ENCODE peak calls at places on chromosomes 5 and 9, in nine cellular contexts. J is A549, E is brain microvascular endothelial cell, A is PC-9, L is ascending aorta, N is tibial artery, X is fibroblast of lung, C is HCT116, B is thoracic aorta. G is an unnamed sample.

GRCh38 chr5:173726848-173727557 is 110.6 kb upstream of the BOD1 start:
- DNase-seq in J (no peak), E (peak), A (no peak), L (no peak), N (no peak), X (peak), C (no peak), B (no peak), G (no peak)

GRCh38 chr9:83336696-83337095 is 201.5 kb downstream of the FRMD3 start:
- DNase-seq in J (no peak), E (no peak), A (peak), L (no peak), N (no peak), X (no peak), C (no peak), B (no peak), G (no peak)

GRCh38 chr5:108654042-108654441 is 93.7 kb upstream of the FER start:
- DNase-seq in J (no peak), E (no peak), A (no peak), L (no peak), N (no peak), X (peak), C (no peak), B (no peak), G (no peak)

GRCh38 chr5:141412853-141413539 is at the start of gene PCDHGA10:
- DNase-seq in J (no peak), E (peak), A (peak), L (no peak), N (peak), X (peak), C (peak), B (no peak), G (no peak)

GRCh38 chr5:180469586-180469865 is 24.7 kb upstream of the CNOT6 start:
- DNase-seq in J (no peak), E (no peak), A (no peak), L (peak), N (no peak), X (no peak), C (no peak), B (no peak), G (no peak)

GRCh38 chr9:126475933-126476555 is 137.7 kb upstream of the LMX1B start:
- DNase-seq in J (no peak), E (no peak), A (no peak), L (no peak), N (no peak), X (no peak), C (no peak), B (no peak), G (no peak)

GRCh38 chr5:160366230-160366629 is 4.2 kb downstream of the C1QTNF2 start:
- DNase-seq in J (no peak), E (no peak), A (no peak), L (no peak), N (no peak), X (no peak), C (no peak), B (no peak), G (no peak)

GRCh38 chr9:93491593-93492232 is 38.3 kb upstream of the FAM120AOS start:
- DNase-seq in J (no peak), E (no peak), A (no peak), L (no peak), N (no peak), X (peak), C (no peak), B (no peak), G (no peak)

GRCh38 chr5:176632777-176633176 is 2.3 kb downstream of the EIF4E1B start:
- DNase-seq in J (no peak), E (no peak), A (no peak), L (no peak), N (no peak), X (no peak), C (no peak), B (no peak), G (no peak)

GRCh38 chr9:38681747-38682227 is 38.1 kb downstream of the FAM240B start:
- DNase-seq in J (no peak), E (peak), A (no peak), L (no peak), N (no peak), X (peak), C (no peak), B (no peak), G (peak)

GRCh38 chr9:17623965-17624364 is 45.1 kb downstream of the SH3GL2 start:
- DNase-seq in J (no peak), E (no peak), A (no peak), L (no peak), N (no peak), X (no peak), C (no peak), B (no peak), G (no peak)

GRCh38 chr9:79858509-79858908 is 286.7 kb downstream of the TLE4 start:
- DNase-seq in J (peak), E (peak), A (no peak), L (no peak), N (no peak), X (peak), C (no peak), B (no peak), G (peak)

GRCh38 chr5:23235246-23235645 is 272.2 kb upstream of the PRDM9 start:
- DNase-seq in J (no peak), E (no peak), A (no peak), L (no peak), N (no peak), X (no peak), C (no peak), B (no peak), G (no peak)

GRCh38 chr5:132787076-132787475 is 10.0 kb upstream of the SEPTIN8 start:
- DNase-seq in J (no peak), E (peak), A (no peak), L (no peak), N (no peak), X (peak), C (no peak), B (no peak), G (no peak)

GRCh38 chr5:178430187-178431062 is 159.8 kb downstream of the COL23A1 start:
- DNase-seq in J (no peak), E (no peak), A (no peak), L (no peak), N (no peak), X (no peak), C (no peak), B (no peak), G (no peak)

GRCh38 chr5:67010684-67011409 is 185.8 kb downstream of the CD180 start:
- DNase-seq in J (no peak), E (peak), A (peak), L (no peak), N (no peak), X (peak), C (no peak), B (peak), G (no peak)

GRCh38 chr5:454936-455335 is 12.0 kb downstream of the EXOC3 start:
- DNase-seq in J (no peak), E (no peak), A (no peak), L (peak), N (peak), X (no peak), C (no peak), B (no peak), G (no peak)

GRCh38 chr5:95957804-95958203 is 3.8 kb downstream of the ELL2 start:
- DNase-seq in J (no peak), E (no peak), A (no peak), L (no peak), N (no peak), X (no peak), C (no peak), B (no peak), G (no peak)

GRCh38 chr5:9720361-9720760 is 90.2 kb upstream of the TAS2R1 start:
- DNase-seq in J (no peak), E (no peak), A (no peak), L (no peak), N (no peak), X (no peak), C (no peak), B (no peak), G (no peak)

GRCh38 chr5:81878333-81878732 is 93.5 kb upstream of the ATG10 start:
- DNase-seq in J (no peak), E (no peak), A (no peak), L (no peak), N (no peak), X (no peak), C (no peak), B (no peak), G (peak)

GRCh38 chr5:54746346-54746745 is 228.8 kb downstream of the SNX18 start:
- DNase-seq in J (no peak), E (no peak), A (no peak), L (no peak), N (no peak), X (no peak), C (no peak), B (no peak), G (no peak)

GRCh38 chr5:82526540-82526939 is 248.4 kb upstream of the RPS23 start:
- DNase-seq in J (no peak), E (no peak), A (no peak), L (no peak), N (no peak), X (no peak), C (no peak), B (no peak), G (no peak)

GRCh38 chr5:74120585-74120984 is 494.6 kb downstream of the ARHGEF28 start:
- DNase-seq in J (no peak), E (no peak), A (no peak), L (no peak), N (no peak), X (no peak), C (no peak), B (no peak), G (no peak)

GRCh38 chr9:134325096-134325812 is 1.0 kb upstream of the RXRA start:
- DNase-seq in J (peak), E (no peak), A (peak), L (no peak), N (no peak), X (peak), C (no peak), B (no peak), G (no peak)

GRCh38 chr9:126372716-126373115 is 46.1 kb downstream of the MVB12B start:
- DNase-seq in J (no peak), E (no peak), A (no peak), L (no peak), N (no peak), X (no peak), C (no peak), B (no peak), G (no peak)

GRCh38 chr5:73448072-73448432 is 525 bp downstream of the FOXD1 start:
- DNase-seq in J (no peak), E (no peak), A (no peak), L (peak), N (no peak), X (no peak), C (no peak), B (no peak), G (no peak)

GRCh38 chr5:54936201-54936600 is 49.2 kb downstream of the ESM1 start:
- DNase-seq in J (no peak), E (no peak), A (no peak), L (no peak), N (no peak), X (no peak), C (no peak), B (no peak), G (no peak)

GRCh38 chr5:179509239-179509638 is 41.1 kb upstream of the RUFY1 start:
- DNase-seq in J (no peak), E (no peak), A (no peak), L (no peak), N (no peak), X (no peak), C (no peak), B (no peak), G (no peak)

GRCh38 chr5:171667341-171668096 is 118.1 kb upstream of the SMIM23 start:
- DNase-seq in J (no peak), E (peak), A (peak), L (peak), N (peak), X (peak), C (no peak), B (peak), G (no peak)

GRCh38 chr5:43320846-43321245 is 7.6 kb upstream of the HMGCS1 start:
- DNase-seq in J (no peak), E (no peak), A (no peak), L (no peak), N (no peak), X (no peak), C (no peak), B (no peak), G (no peak)

GRCh38 chr9:1869843-1870242 is 145.3 kb upstream of the SMARCA2 start:
- DNase-seq in J (peak), E (no peak), A (peak), L (no peak), N (no peak), X (no peak), C (peak), B (no peak), G (no peak)

GRCh38 chr5:56170557-56170956 is 62.6 kb downstream of the ANKRD55 start:
- DNase-seq in J (no peak), E (peak), A (no peak), L (peak), N (peak), X (peak), C (no peak), B (no peak), G (no peak)

GRCh38 chr9:79013715-79014610 is 557.8 kb upstream of the TLE4 start:
- DNase-seq in J (no peak), E (peak), A (no peak), L (no peak), N (no peak), X (no peak), C (no peak), B (no peak), G (no peak)

GRCh38 chr9:126221480-126221879 is 105.1 kb upstream of the MVB12B start:
- DNase-seq in J (no peak), E (no peak), A (no peak), L (no peak), N (no peak), X (no peak), C (no peak), B (no peak), G (no peak)

GRCh38 chr9:88106492-88106891 is 31.8 kb downstream of the SPATA31C2 start:
- DNase-seq in J (no peak), E (no peak), A (peak), L (no peak), N (no peak), X (peak), C (peak), B (no peak), G (no peak)

GRCh38 chr9:87670572-87671264 is 55.2 kb upstream of the CTSL start:
- DNase-seq in J (no peak), E (no peak), A (no peak), L (no peak), N (no peak), X (no peak), C (no peak), B (no peak), G (no peak)

DNA sequence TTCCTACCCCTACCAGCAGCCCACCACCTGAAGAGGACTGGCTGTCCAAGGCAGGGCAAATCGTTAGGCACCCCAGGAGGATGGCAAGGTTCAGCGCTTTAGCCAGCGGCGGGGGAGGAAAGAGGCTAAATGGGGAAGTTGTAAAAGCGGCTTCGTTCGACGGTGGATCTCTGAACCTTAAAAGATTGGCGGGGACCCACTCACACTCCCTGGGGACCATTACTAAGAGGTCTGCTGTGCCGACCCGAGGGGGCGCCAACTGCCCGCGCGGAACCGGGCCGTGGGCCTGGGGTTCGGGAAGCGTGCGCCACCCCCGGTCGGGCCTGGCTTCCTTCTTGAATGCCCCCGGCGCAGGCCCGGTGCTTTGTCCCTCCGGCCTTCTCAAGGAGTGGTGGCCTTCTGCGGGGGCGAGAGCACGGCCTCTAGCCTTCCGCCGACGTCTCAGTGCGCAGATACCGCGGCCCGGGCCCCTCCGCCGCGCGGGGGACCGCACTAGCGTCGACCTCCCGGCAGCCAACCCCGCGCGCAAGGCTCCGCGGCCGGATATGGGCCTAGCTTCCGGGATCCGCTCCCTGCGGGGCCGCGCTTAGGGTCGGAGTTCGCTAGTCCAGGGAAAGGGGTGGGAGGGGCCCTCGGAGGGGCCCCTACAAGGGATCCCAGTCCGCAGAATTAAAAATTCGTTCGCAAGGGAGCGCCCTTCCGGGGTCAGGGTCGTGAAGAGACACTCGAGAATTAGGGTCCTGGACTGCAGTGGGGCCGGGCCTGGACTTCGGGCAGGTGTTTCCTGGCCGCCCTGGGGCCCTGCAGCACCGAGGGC is 10.5 kb downstream of the NR2F1-AS1 start:
- DNase-seq in J (no peak), E (no peak), A (no peak), L (no peak), N (no peak), X (no peak), C (no peak), B (no peak), G (no peak)
- TF ChIP-seq CTCF in J (no peak), E (no peak), A (no peak), L (no peak), N (no peak), X (no peak), C (no peak), B (no peak), G (no peak)

GRCh38 chr9:131043646-131044045 is 34.7 kb downstream of the LAMC3 start:
- DNase-seq in J (no peak), E (no peak), A (no peak), L (no peak), N (no peak), X (no peak), C (no peak), B (no peak), G (no peak)

GRCh38 chr9:131046093-131046380 is 37.1 kb downstream of the LAMC3 start:
- DNase-seq in J (no peak), E (no peak), A (no peak), L (no peak), N (no peak), X (no peak), C (no peak), B (no peak), G (no peak)

GRCh38 chr9:131046581-131047202 is 37.7 kb downstream of the LAMC3 start:
- DNase-seq in J (peak), E (peak), A (peak), L (peak), N (peak), X (peak), C (peak), B (peak), G (no peak)

GRCh38 chr9:131043097-131043496 is 34.1 kb downstream of the LAMC3 start:
- DNase-seq in J (no peak), E (no peak), A (no peak), L (no peak), N (no peak), X (no peak), C (no peak), B (no peak), G (no peak)

GRCh38 chr9:131045300-131046092 is 36.5 kb downstream of the LAMC3 start:
- DNase-seq in J (peak), E (no peak), A (no peak), L (no peak), N (no peak), X (no peak), C (no peak), B (no peak), G (no peak)
- H3K4me3 ChIP-seq in J (no peak), E (no peak), A (no peak), L (no peak), N (no peak), X (no peak), C (peak), B (no peak), G (no peak)

GRCh38 chr9:37262410-37262809 is 142.0 kb downstream of the ZCCHC7 start:
- DNase-seq in J (no peak), E (peak), A (no peak), L (no peak), N (no peak), X (peak), C (no peak), B (no peak), G (no peak)
- TF ChIP-seq CTCF in J (peak), E (peak), A (no peak), L (no peak), N (no peak), X (peak), C (peak), B (no peak), G (peak)

DNA sequence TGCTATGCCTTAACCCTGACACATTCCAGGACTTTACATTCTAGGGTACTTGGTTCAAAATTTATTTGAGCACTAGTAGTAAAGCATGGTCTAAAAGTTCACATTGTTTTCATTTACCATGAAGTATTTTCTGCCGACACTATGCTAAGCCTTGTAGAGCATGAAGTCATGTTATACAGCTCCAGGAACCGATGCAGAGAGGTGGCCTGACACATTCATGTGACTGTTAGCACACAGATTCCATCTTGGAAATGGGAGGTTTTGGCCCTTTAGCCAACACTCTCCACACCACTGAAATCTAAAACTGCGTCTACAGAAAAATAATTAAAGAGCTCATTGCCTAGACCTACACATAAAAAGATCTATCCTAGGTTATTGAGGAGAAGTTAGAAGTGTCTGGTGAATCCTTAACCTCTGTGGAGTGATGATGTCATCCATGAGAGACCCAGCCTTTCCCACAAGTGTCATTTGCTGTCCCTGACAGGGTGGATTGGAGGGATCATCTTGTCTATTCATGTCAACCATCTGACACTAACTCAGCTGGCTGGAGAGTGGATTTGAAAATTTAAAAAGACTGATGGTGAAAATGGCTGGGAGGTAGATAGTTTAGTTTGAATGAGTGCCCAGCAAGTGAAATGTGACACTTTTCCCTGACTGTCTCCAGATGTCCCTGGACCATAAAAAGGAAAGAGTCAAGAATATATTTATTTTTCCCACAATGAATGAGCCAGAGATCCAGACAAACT is 1.3 kb downstream of the RANBP3L start:
- DNase-seq in J (no peak), E (no peak), A (no peak), L (no peak), N (no peak), X (peak), C (no peak), B (no peak), G (no peak)
- H3K4me3 ChIP-seq in J (no peak), E (no peak), A (no peak), L (peak), N (peak), X (no peak), C (no peak), B (peak), G (no peak)

GRCh38 chr9:503881-504852 is 289.5 kb downstream of the DOCK8 start:
- DNase-seq in J (peak), E (peak), A (peak), L (peak), N (peak), X (peak), C (peak), B (no peak), G (no peak)
- TF ChIP-seq CTCF in J (peak), E (peak), A (no peak), L (no peak), N (peak), X (no peak), C (peak), B (peak), G (peak)

GRCh38 chr9:129491486-129491855 is 129.4 kb downstream of the C9orf50 start:
- DNase-seq in J (no peak), E (no peak), A (no peak), L (peak), N (peak), X (no peak), C (no peak), B (no peak), G (no peak)
- H3K4me3 ChIP-seq in J (peak), E (no peak), A (no peak), L (peak), N (peak), X (no peak), C (no peak), B (peak), G (peak)

GRCh38 chr5:137831526-137831925 is 36.1 kb upstream of the MYOT start:
- DNase-seq in J (no peak), E (no peak), A (no peak), L (no peak), N (no peak), X (no peak), C (no peak), B (no peak), G (no peak)
- TF ChIP-seq CTCF in J (no peak), E (peak), A (no peak), L (no peak), N (peak), X (peak), C (peak), B (peak), G (no peak)

G was measured in epithelial cell of proximal tubule.